ENCODE peak calls at places on chromosomes 2 and 18, in five cellular contexts. V, Z, J, G and S are unnamed samples.

GRCh38 chr2:236205867-236206645 is 37.9 kb upstream of the GBX2 start:
- DNase-seq in V (no peak), Z (no peak), J (no peak), G (no peak), S (no peak)

GRCh38 chr2:129253461-129253812 is 726.0 kb upstream of the RAB6C start:
- DNase-seq in V (peak; percentile 10), Z (peak; percentile 15), J (no peak), G (no peak), S (peak; percentile 35)

GRCh38 chr2:11805920-11806319 is 59.5 kb downstream of the LPIN1 start:
- DNase-seq in V (no peak), Z (no peak), J (no peak), G (no peak), S (no peak)

GRCh38 chr2:58364098-58364497 is 123.0 kb upstream of the FANCL start:
- DNase-seq in V (no peak), Z (no peak), J (no peak), G (no peak), S (no peak)

GRCh38 chr2:72415256-72415655 is 267.6 kb upstream of the CYP26B1 start:
- DNase-seq in V (no peak), Z (no peak), J (no peak), G (no peak), S (no peak)

GRCh38 chr2:19207452-19207851 is 151.0 kb downstream of the OSR1 start:
- DNase-seq in V (no peak), Z (no peak), J (no peak), G (no peak), S (no peak)

GRCh38 chr2:160224060-160224459 is 24.0 kb upstream of the ITGB6 start:
- DNase-seq in V (peak; percentile 35), Z (no peak), J (peak; percentile 67), G (peak; percentile 69), S (no peak)

GRCh38 chr2:73259276-73259675 is 25.0 kb downstream of the FBXO41 start:
- DNase-seq in V (no peak), Z (no peak), J (no peak), G (no peak), S (no peak)

GRCh38 chr2:126307740-126308139 is 348.2 kb upstream of the GYPC start:
- DNase-seq in V (no peak), Z (no peak), J (no peak), G (no peak), S (no peak)

GRCh38 chr2:29162204-29162928 is 47.2 kb downstream of the CLIP4 start:
- DNase-seq in V (no peak), Z (no peak), J (no peak), G (no peak), S (no peak)

GRCh38 chr2:709138-709779 is 32.1 kb upstream of the TMEM18 start:
- DNase-seq in V (no peak), Z (no peak), J (no peak), G (no peak), S (no peak)

GRCh38 chr2:45993476-45993991 is 303.7 kb upstream of the EPAS1 start:
- DNase-seq in V (peak; percentile 68), Z (peak; percentile 43), J (peak; percentile 23), G (peak; percentile 78), S (peak; percentile 80)

GRCh38 chr2:209933499-209934458 is 68.7 kb upstream of the RPE start:
- DNase-seq in V (no peak), Z (no peak), J (no peak), G (no peak), S (no peak)

GRCh38 chr2:199452200-199452990 is 5.3 kb downstream of the SATB2 start:
- DNase-seq in V (no peak), Z (no peak), J (no peak), G (no peak), S (no peak)

GRCh38 chr2:238846503-238847431 is 1.1 kb upstream of the TWIST2 start:
- DNase-seq in V (no peak), Z (no peak), J (no peak), G (no peak), S (no peak)

GRCh38 chr2:215982465-215982875 is 30.9 kb downstream of the MREG start:
- DNase-seq in V (no peak), Z (no peak), J (peak; percentile 57), G (peak; percentile 97), S (no peak)

GRCh38 chr18:36809590-36810381 is 19.0 kb downstream of the TPGS2 start:
- DNase-seq in V (peak; percentile 92), Z (no peak), J (peak; percentile 27), G (peak; percentile 56), S (no peak)

GRCh38 chr2:65277118-65277517 is 49.5 kb downstream of the ACTR2 start:
- DNase-seq in V (no peak), Z (no peak), J (no peak), G (no peak), S (no peak)

GRCh38 chr2:170249761-170250160 is 71.8 kb downstream of the MYO3B start:
- DNase-seq in V (no peak), Z (no peak), J (no peak), G (no peak), S (no peak)

GRCh38 chr2:238874330-238875050 is 26.6 kb downstream of the TWIST2 start:
- DNase-seq in V (no peak), Z (no peak), J (no peak), G (no peak), S (no peak)

GRCh38 chr2:240449764-240450531 is 14.5 kb downstream of the GPC1 start:
- DNase-seq in V (no peak), Z (no peak), J (no peak), G (no peak), S (no peak)

GRCh38 chr2:70104231-70105111 is 17.2 kb downstream of the PCBP1 start:
- DNase-seq in V (peak; percentile 59), Z (no peak), J (no peak), G (peak; percentile 69), S (no peak)

GRCh38 chr2:238774980-238775509 is 72.8 kb upstream of the TWIST2 start:
- DNase-seq in V (no peak), Z (no peak), J (no peak), G (peak; percentile 86), S (no peak)

GRCh38 chr18:76258209-76258608 is 236.8 kb downstream of the ZNF516 start:
- DNase-seq in V (no peak), Z (no peak), J (no peak), G (no peak), S (no peak)

GRCh38 chr18:39806519-39806918 is 2148.5 kb upstream of the PIK3C3 start:
- DNase-seq in V (no peak), Z (no peak), J (no peak), G (peak; percentile 28), S (no peak)

DNA sequence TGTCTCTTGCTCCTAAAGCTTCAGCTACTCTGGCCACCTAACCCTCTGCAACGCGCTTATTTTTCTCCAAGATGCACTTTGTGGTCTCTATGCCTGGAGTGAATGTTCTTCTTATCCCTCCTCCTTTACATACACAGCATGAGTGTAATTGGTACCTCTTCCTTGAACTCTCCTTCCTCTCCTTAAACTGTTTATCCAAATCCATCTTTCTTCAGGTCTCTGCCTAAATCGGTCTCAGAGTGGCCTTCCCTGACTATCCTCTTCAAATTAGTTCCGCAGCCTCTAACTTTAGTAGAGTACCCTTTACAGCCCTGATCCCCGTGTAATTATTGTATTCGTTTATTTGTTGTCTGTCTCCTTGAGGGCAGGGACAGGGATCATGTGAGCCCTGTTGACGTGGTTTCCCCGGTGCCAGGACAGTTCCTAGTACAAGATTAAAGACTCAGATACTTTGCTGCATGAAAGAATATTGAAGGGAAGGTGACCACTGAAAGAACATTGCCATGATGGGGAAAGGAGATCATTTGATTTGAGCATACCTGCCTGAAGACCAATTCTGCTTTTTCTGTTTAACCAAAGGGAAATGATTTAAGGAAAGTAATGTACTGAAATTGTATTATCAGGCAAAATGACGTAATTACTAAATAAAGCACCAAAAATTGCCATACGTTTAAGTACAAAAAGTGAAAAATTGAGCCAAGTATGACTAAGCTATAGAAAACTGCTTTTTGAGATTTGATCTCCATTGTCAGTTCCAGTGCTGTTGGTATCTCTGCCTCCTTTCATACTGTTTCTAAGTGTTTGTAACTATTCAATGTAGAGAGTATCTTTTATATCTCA is 1.2 kb downstream of the CNOT9 start:
- DNase-seq in V (no peak), Z (no peak), J (no peak), G (peak; percentile 34), S (no peak)
- TF ChIP-seq SUZ12 in V (no peak), Z (no peak), J (no peak), G (no peak), S (no peak)

GRCh38 chr18:23380001-23380550 is 73.0 kb upstream of the RIOK3 start:
- DNase-seq in V (no peak), Z (no peak), J (no peak), G (no peak), S (no peak)

GRCh38 chr18:23380817-23381216 is 72.3 kb upstream of the RIOK3 start:
- DNase-seq in V (no peak), Z (no peak), J (no peak), G (no peak), S (no peak)

GRCh38 chr18:23373564-23373963 is 79.5 kb upstream of the RIOK3 start:
- DNase-seq in V (no peak), Z (no peak), J (no peak), G (no peak), S (no peak)

GRCh38 chr18:23378470-23378764 is 74.7 kb upstream of the RIOK3 start:
- DNase-seq in V (no peak), Z (no peak), J (no peak), G (no peak), S (no peak)

GRCh38 chr18:23377669-23378469 is 75.2 kb upstream of the RIOK3 start:
- DNase-seq in V (no peak), Z (no peak), J (peak; percentile 39), G (peak; percentile 60), S (no peak)
- TF ChIP-seq SUZ12 in V (no peak), Z (no peak), J (no peak), G (no peak), S (no peak)

GRCh38 chr18:55407774-55408535 is 180.0 kb downstream of the TCF4 start:
- DNase-seq in V (no peak), Z (no peak), J (no peak), G (no peak), S (no peak)
- TF ChIP-seq SUZ12 in V (no peak), Z (no peak), J (no peak), G (no peak), S (no peak)

GRCh38 chr2:190582761-190583506 is 48.4 kb upstream of the NEMP2 start:
- DNase-seq in V (no peak), Z (no peak), J (peak; percentile 45), G (no peak), S (no peak)
- TF ChIP-seq SUZ12 in V (no peak), Z (no peak), J (no peak), G (no peak), S (no peak)